ENCODE peak calls at places on chromosomes 5 and 9, in four cellular contexts. Y is fibroblast of mammary gland, F is progenitor cell of endocrine pancreas, H is right lobe of liver. I is an unnamed sample.

GRCh38 chr9:126412945-126413344 is 86.3 kb downstream of the MVB12B start:
- DNase-seq in Y (no peak), F (no peak), H (no peak), I (no peak)

GRCh38 chr5:1161108-1161831 is 40.1 kb upstream of the SLC6A19 start:
- DNase-seq in Y (no peak), F (no peak), H (no peak), I (no peak)

GRCh38 chr9:115650768-115651167 is 502.8 kb upstream of the PAPPA start:
- DNase-seq in Y (peak), F (no peak), H (no peak), I (no peak)

GRCh38 chr5:32231929-32232328 is 57.8 kb upstream of the GOLPH3 start:
- DNase-seq in Y (no peak), F (no peak), H (peak), I (no peak)

GRCh38 chr5:135578685-135579341 is at the start of gene CXCL14:
- DNase-seq in Y (peak), F (peak), H (no peak), I (peak)

GRCh38 chr5:74355456-74355855 is 285.1 kb downstream of the ENC1 start:
- DNase-seq in Y (no peak), F (no peak), H (no peak), I (no peak)

GRCh38 chr5:88680253-88681132 is 202.5 kb downstream of the MEF2C start:
- DNase-seq in Y (no peak), F (peak), H (peak), I (peak)

GRCh38 chr9:35944173-35944572 is 13.8 kb downstream of the OR2S2 start:
- DNase-seq in Y (no peak), F (no peak), H (no peak), I (no peak)

GRCh38 chr5:174723979-174724483 is 351 bp upstream of the MSX2 start:
- DNase-seq in Y (peak), F (no peak), H (no peak), I (no peak)
- TF ChIP-seq CTCF in Y (no peak), F (no peak), H (no peak), I (no peak)

GRCh38 chr5:137203011-137203632 is 296.0 kb downstream of the SPOCK1 start:
- DNase-seq in Y (no peak), F (no peak), H (no peak), I (no peak)

GRCh38 chr5:137200906-137201305 is 298.2 kb downstream of the SPOCK1 start:
- DNase-seq in Y (no peak), F (no peak), H (no peak), I (no peak)

GRCh38 chr5:137201876-137202275 is 297.2 kb downstream of the SPOCK1 start:
- DNase-seq in Y (peak), F (no peak), H (no peak), I (no peak)

GRCh38 chr5:137199201-137199600 is 299.9 kb downstream of the SPOCK1 start:
- DNase-seq in Y (no peak), F (no peak), H (no peak), I (no peak)

GRCh38 chr5:137199966-137200365 is 299.2 kb downstream of the SPOCK1 start:
- DNase-seq in Y (peak), F (no peak), H (no peak), I (no peak)
- TF ChIP-seq CTCF in Y (peak), F (no peak), H (no peak), I (no peak)

GRCh38 chr5:77282337-77283027 is 72.0 kb downstream of the PDE8B start:
- DNase-seq in Y (peak), F (no peak), H (peak), I (no peak)
- TF ChIP-seq CTCF in Y (peak), F (no peak), H (peak), I (no peak)

GRCh38 chr5:18312016-18312415 is 677.8 kb downstream of the TAF11L14 start:
- DNase-seq in Y (no peak), F (no peak), H (no peak), I (no peak)

DNA sequence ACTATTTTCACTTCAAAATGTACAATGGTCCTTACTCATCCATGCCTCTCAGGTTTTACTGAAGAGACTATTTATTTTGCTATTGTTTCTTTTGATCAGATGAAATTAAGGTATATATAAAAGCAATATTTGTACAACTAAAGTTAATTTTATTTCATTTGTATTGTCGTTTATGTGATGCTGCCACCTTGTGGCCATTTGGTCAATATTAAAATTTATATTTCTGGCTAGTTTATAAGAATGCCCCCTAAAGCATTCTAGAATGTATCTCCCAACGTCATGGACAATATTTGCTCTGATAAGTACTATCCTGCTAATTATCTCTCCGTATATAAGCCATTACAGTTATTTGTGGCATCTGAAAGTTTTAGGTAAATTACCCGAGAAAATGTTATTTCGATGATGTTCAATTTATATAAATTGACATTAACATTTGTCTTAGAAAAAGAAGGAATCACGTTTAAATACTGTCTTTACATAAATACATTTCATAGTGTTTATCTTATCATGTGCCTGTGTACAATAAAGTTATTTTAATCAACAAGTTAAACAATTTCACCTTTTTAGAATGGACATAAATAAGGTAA is 680.0 kb downstream of the TAF11L14 start:
- DNase-seq in Y (peak), F (no peak), H (no peak), I (no peak)
- TF ChIP-seq CTCF in Y (peak), F (peak), H (peak), I (peak)

DNA sequence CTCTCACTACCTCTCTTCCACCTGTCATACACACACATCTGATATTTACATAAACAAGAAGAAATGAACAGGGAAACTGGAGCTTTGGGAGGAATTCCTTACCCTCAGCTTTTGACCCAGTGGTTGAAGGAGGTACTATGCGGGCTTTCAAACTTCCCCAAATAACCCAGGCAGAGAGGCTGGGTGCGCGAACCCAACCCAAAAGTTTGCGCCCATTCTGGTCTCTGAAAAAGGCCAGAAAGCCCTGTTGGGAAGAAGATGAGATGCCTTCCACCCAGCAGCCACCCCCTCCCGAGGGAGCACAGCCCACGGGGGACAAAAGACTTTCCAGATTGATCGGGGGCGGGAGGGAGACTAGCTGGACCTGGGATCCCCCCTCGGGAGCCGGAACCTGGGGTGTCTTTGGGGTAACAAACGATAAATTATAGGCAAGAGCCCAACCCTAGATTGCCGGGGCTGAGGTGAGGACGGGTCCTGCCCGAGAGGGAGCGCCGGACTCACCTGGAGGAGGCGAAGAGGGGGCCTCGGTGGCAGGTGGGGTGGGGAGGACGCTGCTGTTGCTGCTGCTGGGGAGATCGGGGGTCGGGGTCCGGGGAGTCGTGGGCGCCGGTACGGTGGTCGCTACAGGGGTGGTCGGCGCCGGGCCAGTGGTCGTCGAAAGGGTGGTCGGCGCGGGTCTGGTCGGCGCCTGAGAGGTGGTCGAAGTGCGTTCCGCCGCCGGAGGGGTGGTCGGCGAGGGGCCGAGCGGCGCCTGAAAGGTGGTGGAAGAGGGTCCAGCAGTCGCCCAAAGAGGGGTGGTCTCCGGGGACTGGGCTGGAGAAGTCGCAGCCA is 798 bp downstream of the MEGF9 start:
- DNase-seq in Y (no peak), F (peak), H (peak), I (no peak)
- TF ChIP-seq CTCF in Y (no peak), F (peak), H (no peak), I (peak)

GRCh38 chr5:90709323-90710148 is 150.9 kb downstream of the ADGRV1 start:
- DNase-seq in Y (peak), F (peak), H (peak), I (no peak)
- TF ChIP-seq CTCF in Y (peak), F (peak), H (peak), I (peak)

I was measured in CD14-positive monocyte.